ENCODE peak calls at places on chromosome 16, in six cellular contexts. One of them, this sample, is unnamed.

GRCh38 chr16:87067890-87068289 is 249.3 kb downstream of the C16orf95 start:
- DNase-seq in gastrocnemius medialis: no peak
- DNase-seq in A549: no peak
- DNase-seq in uterus: no peak
- DNase-seq in body of pancreas: no peak
- DNase-seq in adrenal gland: no peak
- DNase-seq in this sample: no peak

GRCh38 chr16:73219176-73219575 is 171.2 kb upstream of the ZFHX3 start:
- DNase-seq in adrenal gland: no peak
- DNase-seq in A549: no peak
- DNase-seq in gastrocnemius medialis: no peak
- DNase-seq in body of pancreas: no peak
- DNase-seq in uterus: no peak
- DNase-seq in this sample: no peak

GRCh38 chr16:85401917-85402766 is 211.0 kb upstream of the GSE1 start:
- DNase-seq in adrenal gland: no peak
- DNase-seq in uterus: no peak
- DNase-seq in body of pancreas: no peak
- DNase-seq in gastrocnemius medialis: peak
- DNase-seq in A549: no peak
- DNase-seq in this sample: no peak

GRCh38 chr16:68079616-68080344 is 5.4 kb upstream of the NFATC3 start:
- DNase-seq in gastrocnemius medialis: peak
- DNase-seq in adrenal gland: peak
- DNase-seq in body of pancreas: peak
- DNase-seq in uterus: peak
- DNase-seq in A549: no peak
- DNase-seq in this sample: no peak

GRCh38 chr16:67249178-67249759 is 490 bp downstream of the SLC9A5 start:
- DNase-seq in adrenal gland: peak
- DNase-seq in gastrocnemius medialis: no peak
- DNase-seq in uterus: no peak
- DNase-seq in body of pancreas: no peak
- DNase-seq in A549: no peak
- DNase-seq in this sample: no peak

GRCh38 chr16:49523435-49524159 is 150.0 kb downstream of the C16orf78 start:
- DNase-seq in A549: no peak
- DNase-seq in body of pancreas: no peak
- DNase-seq in uterus: no peak
- DNase-seq in gastrocnemius medialis: no peak
- DNase-seq in adrenal gland: no peak
- DNase-seq in this sample: no peak

GRCh38 chr16:80852261-80852872 is 48.0 kb upstream of the CDYL2 start:
- DNase-seq in A549: peak
- DNase-seq in gastrocnemius medialis: no peak
- DNase-seq in body of pancreas: peak
- DNase-seq in uterus: no peak
- DNase-seq in adrenal gland: peak
- DNase-seq in this sample: no peak

GRCh38 chr16:57405194-57405593 is 627 bp downstream of the CCL17 start:
- DNase-seq in uterus: no peak
- DNase-seq in adrenal gland: no peak
- DNase-seq in body of pancreas: no peak
- DNase-seq in gastrocnemius medialis: no peak
- DNase-seq in A549: no peak
- DNase-seq in this sample: no peak

GRCh38 chr16:75065149-75065807 is 51.3 kb downstream of the LDHD start:
- DNase-seq in adrenal gland: no peak
- DNase-seq in uterus: no peak
- DNase-seq in gastrocnemius medialis: no peak
- DNase-seq in body of pancreas: no peak
- DNase-seq in A549: no peak
- DNase-seq in this sample: no peak

GRCh38 chr16:84836234-84836647 is 16.5 kb downstream of the CRISPLD2 start:
- DNase-seq in gastrocnemius medialis: peak
- DNase-seq in body of pancreas: peak
- DNase-seq in A549: no peak
- DNase-seq in uterus: peak
- DNase-seq in adrenal gland: peak
- DNase-seq in this sample: peak

GRCh38 chr16:85608515-85608885 is 4.6 kb upstream of the GSE1 start:
- DNase-seq in adrenal gland: no peak
- DNase-seq in uterus: no peak
- DNase-seq in gastrocnemius medialis: no peak
- DNase-seq in A549: no peak
- DNase-seq in body of pancreas: peak
- DNase-seq in this sample: no peak

GRCh38 chr16:84115919-84116719 is 623 bp downstream of the MBTPS1 start:
- DNase-seq in gastrocnemius medialis: peak
- DNase-seq in body of pancreas: peak
- DNase-seq in uterus: peak
- DNase-seq in A549: peak
- DNase-seq in adrenal gland: peak
- DNase-seq in this sample: no peak

GRCh38 chr16:30490210-30490609 is 17.7 kb downstream of the ITGAL start:
- DNase-seq in A549: no peak
- DNase-seq in body of pancreas: no peak
- DNase-seq in uterus: no peak
- DNase-seq in gastrocnemius medialis: no peak
- DNase-seq in adrenal gland: no peak
- DNase-seq in this sample: peak

GRCh38 chr16:28873543-28874201 is 4.6 kb upstream of the ATP2A1 start:
- DNase-seq in body of pancreas: peak
- DNase-seq in adrenal gland: no peak
- DNase-seq in A549: peak
- DNase-seq in gastrocnemius medialis: no peak
- DNase-seq in uterus: no peak
- DNase-seq in this sample: no peak

GRCh38 chr16:17556276-17557052 is 85.7 kb upstream of the XYLT1 start:
- DNase-seq in uterus: no peak
- DNase-seq in A549: peak
- DNase-seq in body of pancreas: no peak
- DNase-seq in gastrocnemius medialis: no peak
- DNase-seq in adrenal gland: no peak
- DNase-seq in this sample: no peak

GRCh38 chr16:30896203-30896889 is at the start of gene CTF1:
- DNase-seq in adrenal gland: peak
- DNase-seq in body of pancreas: peak
- DNase-seq in uterus: peak
- DNase-seq in gastrocnemius medialis: peak
- DNase-seq in A549: no peak
- DNase-seq in this sample: peak

GRCh38 chr16:85621698-85622433 is 8.7 kb downstream of the GSE1 start:
- DNase-seq in A549: no peak
- DNase-seq in adrenal gland: no peak
- DNase-seq in uterus: no peak
- DNase-seq in body of pancreas: peak
- DNase-seq in gastrocnemius medialis: no peak
- DNase-seq in this sample: peak

GRCh38 chr16:11100239-11100750 is 155.7 kb downstream of the SOCS1 start:
- DNase-seq in uterus: peak
- DNase-seq in gastrocnemius medialis: peak
- DNase-seq in body of pancreas: peak
- DNase-seq in A549: no peak
- DNase-seq in adrenal gland: no peak
- DNase-seq in this sample: peak

GRCh38 chr16:6231351-6231750 is 1101.3 kb upstream of the RBFOX1 start:
- DNase-seq in A549: no peak
- DNase-seq in body of pancreas: no peak
- DNase-seq in gastrocnemius medialis: no peak
- DNase-seq in adrenal gland: no peak
- DNase-seq in uterus: no peak
- DNase-seq in this sample: no peak

GRCh38 chr16:81201267-81201666 is 37.2 kb upstream of the BCO1 start:
- DNase-seq in A549: no peak
- DNase-seq in uterus: no peak
- DNase-seq in gastrocnemius medialis: no peak
- DNase-seq in body of pancreas: peak
- DNase-seq in adrenal gland: no peak
- DNase-seq in this sample: no peak

GRCh38 chr16:58515871-58516767 is 802 bp downstream of the SETD6 start:
- DNase-seq in A549: no peak
- DNase-seq in body of pancreas: peak
- DNase-seq in adrenal gland: no peak
- DNase-seq in uterus: no peak
- DNase-seq in gastrocnemius medialis: peak
- DNase-seq in this sample: no peak

GRCh38 chr16:22093952-22094351 is 1.6 kb downstream of the VWA3A start:
- DNase-seq in A549: no peak
- DNase-seq in adrenal gland: no peak
- DNase-seq in body of pancreas: no peak
- DNase-seq in uterus: no peak
- DNase-seq in gastrocnemius medialis: no peak
- DNase-seq in this sample: no peak

DNA sequence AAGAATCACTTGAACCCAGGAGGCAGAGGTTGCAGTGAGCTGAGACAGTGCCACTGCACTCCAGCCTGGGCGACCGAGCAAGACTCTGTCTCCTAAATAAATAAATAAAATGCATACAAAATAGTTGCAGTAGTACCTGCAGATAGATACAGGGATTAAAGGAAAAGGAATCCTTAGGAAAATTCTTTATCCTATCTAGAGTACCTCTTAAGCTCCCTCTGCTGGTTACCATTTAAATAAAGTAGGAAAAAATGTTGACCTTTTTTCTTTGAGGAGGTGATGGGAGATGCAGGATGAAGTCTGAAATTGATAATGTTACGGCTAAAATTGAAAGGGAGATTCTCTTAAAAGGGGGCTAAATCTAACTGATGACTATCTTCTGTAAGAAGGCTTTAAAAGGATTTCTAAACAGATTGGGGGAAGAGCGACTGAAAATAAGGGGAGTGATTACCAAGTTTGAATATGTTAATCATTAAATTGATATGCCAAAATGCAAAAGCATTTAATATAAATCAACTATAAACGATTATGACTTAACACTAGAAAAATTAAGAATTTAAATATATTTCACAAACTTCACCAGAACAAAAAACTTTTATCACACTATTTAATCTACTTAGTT is 29.4 kb downstream of the C16orf87 start:
- DNase-seq in body of pancreas: no peak
- DNase-seq in adrenal gland: no peak
- DNase-seq in A549: peak
- DNase-seq in uterus: no peak
- DNase-seq in gastrocnemius medialis: no peak
- DNase-seq in this sample: no peak
- TF ChIP-seq CTCF in body of pancreas: no peak
- TF ChIP-seq CTCF in adrenal gland: peak
- TF ChIP-seq CTCF in A549: peak
- TF ChIP-seq CTCF in uterus: no peak
- TF ChIP-seq CTCF in gastrocnemius medialis: peak
- TF ChIP-seq CTCF in this sample: no peak

DNA sequence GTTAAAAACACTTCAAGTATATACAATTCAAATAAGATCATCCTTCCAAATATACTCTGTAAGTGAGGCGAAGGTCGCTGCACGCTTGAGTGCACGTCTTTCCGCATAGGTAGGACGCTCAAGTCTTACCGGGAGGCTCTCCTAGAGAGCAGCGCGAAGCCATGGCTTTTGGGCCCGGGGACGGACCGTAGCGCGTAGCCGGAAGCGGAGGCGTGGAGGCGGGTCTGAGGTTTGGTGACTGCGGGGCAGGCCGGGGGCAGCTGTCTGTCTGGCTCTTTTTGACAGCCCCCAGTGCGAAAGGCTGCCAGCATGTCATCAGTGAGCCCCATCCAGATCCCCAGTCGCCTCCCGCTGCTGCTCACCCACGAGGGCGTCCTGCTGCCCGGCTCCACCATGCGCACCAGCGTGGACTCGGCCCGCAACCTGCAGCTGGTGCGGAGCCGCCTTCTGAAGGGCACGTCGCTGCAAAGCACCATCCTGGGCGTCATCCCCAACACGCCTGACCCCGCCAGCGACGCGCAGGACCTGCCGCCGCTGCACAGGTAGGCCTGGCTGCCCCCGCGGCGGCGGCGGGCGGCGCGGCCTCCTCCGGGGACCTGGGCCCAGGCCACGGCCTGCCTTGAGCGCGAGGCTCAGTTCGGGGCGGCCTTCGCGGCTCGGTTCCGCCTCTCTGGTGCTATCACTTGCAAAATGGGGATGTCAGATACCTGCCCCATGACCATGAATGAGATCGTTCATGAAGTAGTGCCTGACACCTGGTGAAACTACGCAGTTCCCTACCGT is at the start of gene LONP2:
- DNase-seq in uterus: peak
- DNase-seq in gastrocnemius medialis: peak
- DNase-seq in A549: peak
- DNase-seq in body of pancreas: peak
- DNase-seq in adrenal gland: peak
- DNase-seq in this sample: peak
- TF ChIP-seq POLR2A in uterus: peak
- TF ChIP-seq POLR2A in gastrocnemius medialis: peak
- TF ChIP-seq POLR2A in A549: peak
- TF ChIP-seq POLR2A in body of pancreas: peak
- TF ChIP-seq POLR2A in adrenal gland: no peak
- TF ChIP-seq POLR2A in this sample: no peak

GRCh38 chr16:59880626-59881025 is 1146.5 kb upstream of the GOT2 start:
- DNase-seq in body of pancreas: no peak
- DNase-seq in gastrocnemius medialis: no peak
- DNase-seq in adrenal gland: no peak
- DNase-seq in uterus: no peak
- DNase-seq in A549: no peak
- DNase-seq in this sample: no peak

GRCh38 chr16:59887856-59888255 is 1153.7 kb upstream of the GOT2 start:
- DNase-seq in uterus: no peak
- DNase-seq in A549: no peak
- DNase-seq in body of pancreas: no peak
- DNase-seq in gastrocnemius medialis: no peak
- DNase-seq in adrenal gland: no peak
- DNase-seq in this sample: no peak

GRCh38 chr16:59881366-59881765 is 1147.2 kb upstream of the GOT2 start:
- DNase-seq in body of pancreas: no peak
- DNase-seq in A549: no peak
- DNase-seq in uterus: no peak
- DNase-seq in gastrocnemius medialis: no peak
- DNase-seq in adrenal gland: no peak
- DNase-seq in this sample: no peak

GRCh38 chr16:59886021-59886420 is 1151.9 kb upstream of the GOT2 start:
- DNase-seq in adrenal gland: peak
- DNase-seq in body of pancreas: peak
- DNase-seq in A549: no peak
- DNase-seq in gastrocnemius medialis: peak
- DNase-seq in uterus: peak
- DNase-seq in this sample: no peak
- TF ChIP-seq CTCF in adrenal gland: no peak
- TF ChIP-seq CTCF in body of pancreas: no peak
- TF ChIP-seq CTCF in A549: no peak
- TF ChIP-seq CTCF in gastrocnemius medialis: no peak
- TF ChIP-seq CTCF in uterus: no peak
- TF ChIP-seq CTCF in this sample: no peak

GRCh38 chr16:88487920-88488842 is 35.1 kb downstream of the ZFPM1 start:
- DNase-seq in uterus: no peak
- DNase-seq in A549: no peak
- DNase-seq in gastrocnemius medialis: no peak
- DNase-seq in body of pancreas: peak
- DNase-seq in adrenal gland: no peak
- DNase-seq in this sample: no peak
- TF ChIP-seq POLR2A in uterus: no peak
- TF ChIP-seq POLR2A in A549: no peak
- TF ChIP-seq POLR2A in gastrocnemius medialis: no peak
- TF ChIP-seq POLR2A in body of pancreas: no peak
- TF ChIP-seq POLR2A in adrenal gland: no peak
- TF ChIP-seq POLR2A in this sample: no peak

This sample was measured in breast epithelium.